ENCODE peak calls at places on chromosomes 4 and X, in four cellular contexts. One of them, this sample, is unnamed.

GRCh38 chrX:12978205-12979010 is 3.5 kb downstream of the TMSB4X start:
- DNase-seq in NCI-H510A treated with DMSO at 0.1 percent for 48 hours: peak
- DNase-seq in OCI-M1: peak
- DNase-seq in foreskin fibroblast: peak
- DNase-seq in this sample: peak

GRCh38 chr4:141417387-141417786 is 196.7 kb downstream of the ZNF330 start:
- DNase-seq in foreskin fibroblast: peak
- DNase-seq in OCI-M1: no peak
- DNase-seq in NCI-H510A treated with DMSO at 0.1 percent for 48 hours: no peak
- DNase-seq in this sample: no peak

GRCh38 chr4:2059034-2059725 is at the start of gene NAT8L:
- DNase-seq in foreskin fibroblast: peak
- DNase-seq in NCI-H510A treated with DMSO at 0.1 percent for 48 hours: peak
- DNase-seq in OCI-M1: peak
- DNase-seq in this sample: peak

GRCh38 chrX:72536542-72536941 is 36.1 kb downstream of the HDAC8 start:
- DNase-seq in NCI-H510A treated with DMSO at 0.1 percent for 48 hours: no peak
- DNase-seq in OCI-M1: no peak
- DNase-seq in foreskin fibroblast: no peak
- DNase-seq in this sample: no peak

GRCh38 chrX:153882086-153882498 is 3.9 kb downstream of the L1CAM start:
- DNase-seq in OCI-M1: no peak
- DNase-seq in NCI-H510A treated with DMSO at 0.1 percent for 48 hours: no peak
- DNase-seq in foreskin fibroblast: peak
- DNase-seq in this sample: no peak

GRCh38 chr4:13966241-13967195 is 339.0 kb upstream of the BOD1L1 start:
- DNase-seq in OCI-M1: no peak
- DNase-seq in foreskin fibroblast: peak
- DNase-seq in NCI-H510A treated with DMSO at 0.1 percent for 48 hours: no peak
- DNase-seq in this sample: no peak

GRCh38 chr4:8516061-8516573 is 64.1 kb upstream of the GPR78 start:
- DNase-seq in foreskin fibroblast: no peak
- DNase-seq in OCI-M1: no peak
- DNase-seq in NCI-H510A treated with DMSO at 0.1 percent for 48 hours: no peak
- DNase-seq in this sample: no peak

GRCh38 chr4:150236626-150237025 is 158.4 kb downstream of the DCLK2 start:
- DNase-seq in foreskin fibroblast: peak
- DNase-seq in OCI-M1: no peak
- DNase-seq in NCI-H510A treated with DMSO at 0.1 percent for 48 hours: no peak
- DNase-seq in this sample: no peak

GRCh38 chr4:186920486-186920885 is 196.8 kb upstream of the FAT1 start:
- DNase-seq in foreskin fibroblast: peak
- DNase-seq in NCI-H510A treated with DMSO at 0.1 percent for 48 hours: no peak
- DNase-seq in OCI-M1: no peak
- DNase-seq in this sample: no peak

GRCh38 chr4:145819246-145820181 is 119.1 kb downstream of the ZNF827 start:
- DNase-seq in OCI-M1: no peak
- DNase-seq in NCI-H510A treated with DMSO at 0.1 percent for 48 hours: no peak
- DNase-seq in foreskin fibroblast: no peak
- DNase-seq in this sample: no peak

GRCh38 chr4:108743021-108743420 is 19.8 kb downstream of the ETNPPL start:
- DNase-seq in foreskin fibroblast: peak
- DNase-seq in NCI-H510A treated with DMSO at 0.1 percent for 48 hours: no peak
- DNase-seq in OCI-M1: no peak
- DNase-seq in this sample: no peak

GRCh38 chr4:40454816-40455215 is 119.7 kb downstream of the CHRNA9 start:
- DNase-seq in foreskin fibroblast: no peak
- DNase-seq in OCI-M1: no peak
- DNase-seq in NCI-H510A treated with DMSO at 0.1 percent for 48 hours: no peak
- DNase-seq in this sample: peak

GRCh38 chrX:68146054-68146453 is 287.2 kb downstream of the OPHN1 start:
- DNase-seq in NCI-H510A treated with DMSO at 0.1 percent for 48 hours: peak
- DNase-seq in foreskin fibroblast: peak
- DNase-seq in OCI-M1: peak
- DNase-seq in this sample: peak

GRCh38 chrX:37871626-37872302 is 24.4 kb upstream of the DYNLT3 start:
- DNase-seq in foreskin fibroblast: peak
- DNase-seq in OCI-M1: peak
- DNase-seq in NCI-H510A treated with DMSO at 0.1 percent for 48 hours: no peak
- DNase-seq in this sample: peak

This sample was measured in NB4.